ENCODE peak calls at places on chromosome 19, in seven cellular contexts. Y is body of pancreas, B is upper lobe of left lung, O is aorta, K is uterus, L is fibroblast of lung, V is right lobe of liver. U is an unnamed sample.

GRCh38 chr19:6459356-6460098 is at the start of gene SLC25A23:
- DNase-seq in K (peak; percentile 74), B (peak; percentile 93), Y (peak; percentile 78), L (peak; percentile 75), O (peak; percentile 82), V (peak; percentile 83), U (peak; percentile 89)

GRCh38 chr19:1566392-1567115 is 1.6 kb downstream of the MEX3D start:
- DNase-seq in L (peak; percentile 87), K (peak; percentile 68), B (peak; percentile 89), V (peak; percentile 46), O (peak; percentile 68), Y (peak; percentile 61), U (no peak)

GRCh38 chr19:2495130-2495641 is 19.3 kb downstream of the GADD45B start:
- DNase-seq in Y (peak; percentile 95), B (peak; percentile 94), L (peak; percentile 56), O (peak; percentile 91), K (peak; percentile 70), V (peak; percentile 88), U (peak; percentile 40)

GRCh38 chr19:41796362-41796761 is at the start of gene CEACAM3:
- DNase-seq in Y (no peak), V (no peak), K (no peak), L (no peak), O (peak; percentile 49), B (no peak), U (no peak)

GRCh38 chr19:2449019-2449418 is 7.7 kb downstream of the LMNB2 start:
- DNase-seq in O (peak; percentile 25), Y (no peak), B (no peak), L (peak; percentile 32), K (no peak), V (no peak), U (no peak)

GRCh38 chr19:294819-295686 is 3.9 kb upstream of the PLPP2 start:
- DNase-seq in Y (peak; percentile 62), O (no peak), L (no peak), B (peak; percentile 89), V (peak; percentile 46), K (no peak), U (peak; percentile 61)

GRCh38 chr19:33063356-33064116 is 1.2 kb downstream of the RHPN2 start:
- DNase-seq in V (peak; percentile 52), Y (peak; percentile 41), O (no peak), B (peak; percentile 77), K (peak; percentile 20), L (peak; percentile 32), U (peak; percentile 56)

GRCh38 chr19:8401981-8402411 is 11.1 kb upstream of the MARCHF2 start:
- DNase-seq in B (no peak), Y (no peak), K (no peak), V (no peak), O (no peak), L (no peak), U (no peak)

GRCh38 chr19:51272183-51272817 is 21.4 kb downstream of the SIGLECL1 start:
- DNase-seq in K (no peak), V (no peak), Y (no peak), B (no peak), O (peak; percentile 54), L (no peak), U (no peak)

GRCh38 chr19:15025237-15025636 is 24.0 kb upstream of the CASP14 start:
- DNase-seq in K (no peak), L (no peak), V (no peak), Y (peak; percentile 54), B (no peak), O (no peak), U (peak; percentile 69)

GRCh38 chr19:40755248-40755624 is 4.2 kb downstream of the SNRPA start:
- DNase-seq in L (no peak), O (no peak), B (no peak), V (no peak), Y (no peak), K (no peak), U (no peak)

GRCh38 chr19:2700660-2701360 is 1.7 kb downstream of the GNG7 start:
- DNase-seq in O (no peak), L (no peak), K (no peak), B (no peak), V (no peak), Y (no peak), U (no peak)

GRCh38 chr19:3547301-3547731 is 8.3 kb downstream of the TEKTIP1 start:
- DNase-seq in L (no peak), K (no peak), V (no peak), Y (no peak), O (no peak), B (peak; percentile 67), U (peak; percentile 71)

GRCh38 chr19:10503002-10503789 is at the start of gene KEAP1:
- DNase-seq in V (no peak), Y (peak; percentile 56), L (peak; percentile 42), B (peak; percentile 90), O (peak; percentile 66), K (peak; percentile 39), U (peak; percentile 81)

GRCh38 chr19:42303101-42303464 is 659 bp upstream of the PAFAH1B3 start:
- DNase-seq in Y (no peak), V (no peak), B (no peak), O (no peak), K (no peak), L (no peak), U (no peak)

GRCh38 chr19:39031368-39032163 is 783 bp downstream of the FBXO27 start:
- DNase-seq in O (peak; percentile 91), Y (peak; percentile 100), B (peak; percentile 96), L (peak; percentile 81), K (peak; percentile 83), V (peak; percentile 100), U (peak; percentile 92)

GRCh38 chr19:45250216-45250831 is 747 bp upstream of the MARK4 start:
- DNase-seq in K (no peak), L (no peak), V (no peak), B (peak; percentile 23), Y (no peak), O (no peak), U (peak; percentile 36)
- H3K4me1 ChIP-seq in K (peaks cover 12% of the 10 kb centered on the region), L (peaks cover 2% of the 10 kb centered on the region), V (no peaks in the 10 kb centered on the region), B (peaks cover 38% of the 10 kb centered on the region), Y (peaks cover 45% of the 10 kb centered on the region), O (no peaks in the 10 kb centered on the region), U (peaks cover 28% of the 10 kb centered on the region)

GRCh38 chr19:55373318-55373992 is 3.2 kb upstream of the TMEM190 start:
- DNase-seq in O (no peak), Y (no peak), B (no peak), L (no peak), K (no peak), V (no peak), U (peak; percentile 51)

GRCh38 chr19:55370305-55370988 is at the start of gene IL11:
- DNase-seq in L (peak; percentile 73), V (no peak), Y (no peak), B (no peak), K (no peak), O (no peak), U (no peak)

GRCh38 chr19:55369651-55370304 is 485 bp downstream of the IL11 start:
- DNase-seq in B (peak; percentile 82), K (no peak), O (peak; percentile 47), V (no peak), L (peak; percentile 79), Y (no peak), U (peak; percentile 63)

GRCh38 chr19:55373993-55374757 is 2.5 kb upstream of the TMEM190 start:
- DNase-seq in V (no peak), L (peak; percentile 35), Y (no peak), B (peak; percentile 84), K (no peak), O (no peak), U (no peak)

DNA sequence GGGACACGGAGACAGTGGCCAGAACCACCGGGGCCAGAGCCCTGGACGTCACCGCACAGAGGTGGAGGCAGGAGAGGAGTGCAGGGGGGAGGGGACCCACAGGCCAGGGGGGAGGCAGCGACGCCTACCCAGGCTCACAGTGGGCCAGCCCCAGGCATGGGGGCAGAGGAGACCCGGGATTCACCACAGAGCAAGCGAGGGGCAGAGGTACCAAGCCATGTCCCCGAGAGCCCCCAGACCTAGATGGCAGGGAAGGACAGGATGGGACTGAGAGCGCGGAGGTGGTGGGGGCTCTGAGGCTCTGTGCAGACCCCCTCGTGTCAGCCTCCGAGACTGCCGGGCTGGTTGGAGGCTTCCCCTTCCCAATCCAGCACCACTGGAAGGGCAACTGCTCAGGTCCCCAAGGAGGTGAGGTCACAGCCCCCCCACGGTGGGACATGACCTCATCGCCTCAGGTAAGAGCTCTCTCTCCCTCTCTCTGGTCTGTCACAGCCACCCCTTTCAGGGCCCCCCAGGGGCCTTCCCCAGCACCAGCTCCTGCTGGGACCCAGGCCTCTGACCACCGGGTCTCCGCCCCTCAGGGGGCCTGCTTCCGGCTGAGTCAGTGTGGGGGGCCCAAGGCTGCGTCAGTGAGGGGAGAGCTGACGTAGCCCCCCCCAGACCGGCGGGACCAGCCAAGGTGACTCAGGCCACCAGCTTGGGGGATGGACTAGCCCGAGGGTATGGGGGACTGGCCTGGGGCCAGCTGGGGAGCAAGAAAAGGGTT is 2.2 kb upstream of the IL11 start:
- DNase-seq in Y (no peak), B (no peak), L (peak; percentile 61), O (no peak), K (no peak), V (no peak), U (no peak)
- H3K4me1 ChIP-seq in Y (peaks cover 30% of the 10 kb centered on the region), B (peaks cover 21% of the 10 kb centered on the region), L (peaks cover 9% of the 10 kb centered on the region), O (no peaks in the 10 kb centered on the region), K (peaks cover 15% of the 10 kb centered on the region), V (no peaks in the 10 kb centered on the region), U (peaks cover 1% of the 10 kb centered on the region)

GRCh38 chr19:16373989-16374388 is 49.4 kb downstream of the KLF2 start:
- DNase-seq in K (no peak), L (no peak), B (no peak), Y (no peak), V (no peak), O (peak; percentile 16), U (no peak)
- H3K4me1 ChIP-seq in K (peaks cover 15% of the 10 kb centered on the region), L (peaks cover 30% of the 10 kb centered on the region), B (peaks cover 55% of the 10 kb centered on the region), Y (no peaks in the 10 kb centered on the region), V (no peaks in the 10 kb centered on the region), O (no peaks in the 10 kb centered on the region), U (peaks cover 7% of the 10 kb centered on the region)

DNA sequence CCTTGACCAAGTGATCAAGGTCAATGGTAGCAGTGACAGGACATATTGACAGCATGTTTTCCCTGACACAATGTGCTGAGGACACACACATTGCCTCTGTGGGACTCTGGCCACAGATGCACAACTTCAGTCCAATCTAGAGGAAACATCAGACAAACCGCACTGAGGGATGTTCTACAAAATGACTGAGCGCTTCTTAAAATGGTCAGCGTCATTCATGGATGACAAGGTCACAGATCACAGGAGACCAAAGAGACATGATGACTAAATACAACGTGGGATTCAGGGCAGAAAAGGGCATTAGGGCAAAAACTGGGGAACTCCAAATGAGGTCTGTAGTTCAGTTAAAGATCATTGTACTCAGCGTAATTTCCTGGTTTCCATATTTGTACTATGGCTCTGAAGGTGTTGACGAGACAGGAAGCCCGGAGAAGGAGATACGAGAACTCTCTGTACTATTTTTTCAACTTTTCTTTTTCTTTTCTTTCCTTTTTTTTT is 20.6 kb downstream of the PBX4 start:
- DNase-seq in Y (no peak), B (no peak), L (no peak), K (no peak), O (no peak), V (no peak), U (no peak)
- H3K4me1 ChIP-seq in Y (peaks cover 4% of the 10 kb centered on the region), B (peaks cover 26% of the 10 kb centered on the region), L (peaks cover 9% of the 10 kb centered on the region), K (no peaks in the 10 kb centered on the region), O (no peaks in the 10 kb centered on the region), V (no peaks in the 10 kb centered on the region), U (peaks cover 5% of the 10 kb centered on the region)

GRCh38 chr19:18320865-18321728 is 1.8 kb downstream of the LSM4 start:
- DNase-seq in Y (no peak), O (peak; percentile 52), L (no peak), B (no peak), V (no peak), K (no peak), U (no peak)
- H3K4me1 ChIP-seq in Y (peaks cover 57% of the 10 kb centered on the region), O (no peaks in the 10 kb centered on the region), L (peaks cover 16% of the 10 kb centered on the region), B (peaks cover 60% of the 10 kb centered on the region), V (peaks cover 5% of the 10 kb centered on the region), K (peaks cover 10% of the 10 kb centered on the region), U (peaks cover 26% of the 10 kb centered on the region)